ENCODE peak calls at places on chromosomes 6 and 20, in ten cellular contexts. C is stimulated activated CD8-positive, alpha-beta memory T cell treated with anti-CD3 and anti-CD28 coated beads, Interleukin-12 subunit alpha, Interleukin-12 subunit beta, amount 100 ng/mL, for 4 hours; O is cardiac fibroblast; Q is memory B cell; J is fibroblast of the conjunctiva; G is heart right ventricle; E is GM12864; A is K562; H is NCI-H748 treated with DMSO at 0.1 percent for 48 hours; R is dermis blood vessel endothelial cell. M is an unnamed sample.
A peak's percentile ranks its signal among the peaks of the same experiment; 100 is the strongest.

GRCh38 chr20:24487648-24488047 is 18.2 kb downstream of the SYNDIG1 start:
- DNase-seq in C (no peak), O (no peak), Q (no peak), J (no peak), G (no peak), E (no peak), A (no peak), H (no peak), R (no peak), M (no peak)

GRCh38 chr20:33181482-33182093 is 13.6 kb downstream of the BPIFA2 start:
- DNase-seq in C (no peak), O (no peak), Q (no peak), J (no peak), G (no peak), E (no peak), A (no peak), H (no peak), R (no peak), M (peak; percentile 35)

GRCh38 chr6:168884646-168885086 is 369.0 kb downstream of the THBS2 start:
- DNase-seq in C (peak; percentile 65), O (peak; percentile 65), Q (peak; percentile 66), J (peak; percentile 5), G (peak; percentile 54), E (no peak), A (peak; percentile 88), H (peak; percentile 44), R (peak; percentile 66), M (peak; percentile 63)

GRCh38 chr20:64119681-64120341 is 12.4 kb upstream of the NPBWR2 start:
- DNase-seq in C (no peak), O (no peak), Q (no peak), J (no peak), G (no peak), E (no peak), A (no peak), H (no peak), R (no peak), M (no peak)

GRCh38 chr6:142155895-142156757 is 9.1 kb downstream of the VTA1 start:
- DNase-seq in C (no peak), O (peak; percentile 61), Q (no peak), J (no peak), G (no peak), E (no peak), A (peak; percentile 24), H (peak; percentile 29), R (peak; percentile 65), M (peak; percentile 70)

GRCh38 chr6:51024126-51024525 is 205.5 kb downstream of the TFAP2B start:
- DNase-seq in C (no peak), O (no peak), Q (no peak), J (no peak), G (no peak), E (no peak), A (no peak), H (no peak), R (no peak), M (no peak)

GRCh38 chr6:157822221-157823000 is 635 bp upstream of the SNX9 start:
- DNase-seq in C (no peak), O (peak; percentile 20), Q (peak; percentile 20), J (no peak), G (peak; percentile 27), E (no peak), A (no peak), H (no peak), R (peak; percentile 42), M (no peak)

GRCh38 chr6:123417411-123417810 is 219.3 kb downstream of the TRDN start:
- DNase-seq in C (no peak), O (no peak), Q (no peak), J (no peak), G (no peak), E (no peak), A (no peak), H (no peak), R (no peak), M (no peak)

GRCh38 chr6:166419268-166419667 is 36.5 kb upstream of the MPC1 start:
- DNase-seq in C (peak; percentile 49), O (peak; percentile 35), Q (no peak), J (no peak), G (no peak), E (peak; percentile 61), A (no peak), H (no peak), R (no peak), M (no peak)

GRCh38 chr20:24425523-24425922 is 43.9 kb upstream of the SYNDIG1 start:
- DNase-seq in C (no peak), O (no peak), Q (no peak), J (no peak), G (no peak), E (no peak), A (no peak), H (no peak), R (no peak), M (no peak)

GRCh38 chr6:26025047-26025893 is 62.0 kb upstream of the HFE start:
- DNase-seq in C (no peak), O (peak; percentile 79), Q (no peak), J (no peak), G (peak; percentile 48), E (no peak), A (peak; percentile 55), H (no peak), R (peak; percentile 56), M (peak; percentile 71)

GRCh38 chr6:132780770-132781371 is 17.6 kb downstream of the SLC18B1 start:
- DNase-seq in C (no peak), O (peak; percentile 45), Q (no peak), J (no peak), G (no peak), E (no peak), A (no peak), H (no peak), R (peak; percentile 32), M (peak; percentile 27)

GRCh38 chr6:32177788-32178546 is at the start of gene RNF5:
- DNase-seq in C (peak; percentile 79), O (peak; percentile 100), Q (peak; percentile 92), J (peak; percentile 100), G (peak; percentile 99), E (peak; percentile 100), A (peak; percentile 95), H (peak; percentile 100), R (peak; percentile 100), M (peak; percentile 100)

GRCh38 chr6:157813191-157813590 is 9.9 kb upstream of the SNX9 start:
- DNase-seq in C (no peak), O (no peak), Q (no peak), J (no peak), G (peak; percentile 61), E (no peak), A (no peak), H (no peak), R (no peak), M (no peak)

M was measured in mesendoderm.